ENCODE peak calls at places on chromosomes 16 and 17, in seven cellular contexts. E, I, V, H, B, W and G are unnamed samples.
A peak's percentile ranks its signal among the peaks of the same experiment; 100 is the strongest.

GRCh38 chr17:13476722-13477121 is 125.0 kb downstream of the HS3ST3A1 start:
- DNase-seq in E (no peak), I (no peak), V (no peak), H (no peak), B (no peak), W (no peak), G (no peak)

GRCh38 chr16:50847166-50847565 is 105.3 kb downstream of the CYLD start:
- DNase-seq in E (no peak), I (no peak), V (no peak), H (no peak), B (no peak), W (no peak), G (no peak)

GRCh38 chr17:14058051-14058450 is 11.3 kb upstream of the COX10 start:
- DNase-seq in E (no peak), I (no peak), V (no peak), H (no peak), B (no peak), W (no peak), G (no peak)

GRCh38 chr17:58276423-58276822 is 4.3 kb downstream of the MPO start:
- DNase-seq in E (no peak), I (no peak), V (no peak), H (no peak), B (no peak), W (no peak), G (no peak)

GRCh38 chr16:72850863-72851262 is 197.1 kb downstream of the ZFHX3 start:
- DNase-seq in E (no peak), I (no peak), V (peak; percentile 59), H (no peak), B (no peak), W (no peak), G (no peak)

GRCh38 chr17:65742433-65743312 is 181.2 kb upstream of the AXIN2 start:
- DNase-seq in E (no peak), I (no peak), V (no peak), H (no peak), B (peak; percentile 54), W (no peak), G (no peak)

GRCh38 chr17:77506371-77506991 is 365.7 kb downstream of the SEC14L1 start:
- DNase-seq in E (no peak), I (no peak), V (no peak), H (no peak), B (no peak), W (no peak), G (no peak)

GRCh38 chr17:53740312-53740711 is 82.4 kb upstream of the KIF2B start:
- DNase-seq in E (no peak), I (no peak), V (no peak), H (no peak), B (no peak), W (no peak), G (no peak)

GRCh38 chr17:15908378-15908777 is 36.6 kb upstream of the ADORA2B start:
- DNase-seq in E (no peak), I (no peak), V (no peak), H (no peak), B (no peak), W (no peak), G (no peak)

GRCh38 chr16:57325458-57325857 is 33.1 kb upstream of the CCL22 start:
- DNase-seq in E (no peak), I (no peak), V (no peak), H (no peak), B (no peak), W (no peak), G (no peak)

GRCh38 chr16:8194795-8195194 is 395.5 kb downstream of the TMEM114 start:
- DNase-seq in E (no peak), I (no peak), V (no peak), H (no peak), B (peak; percentile 45), W (no peak), G (no peak)

GRCh38 chr17:36720131-36720530 is 118.7 kb downstream of the MRM1 start:
- DNase-seq in E (no peak), I (no peak), V (no peak), H (no peak), B (no peak), W (no peak), G (no peak)

GRCh38 chr17:15263206-15263579 is 1.9 kb downstream of the PMP22 start:
- DNase-seq in E (peak; percentile 28), I (peak; percentile 82), V (peak; percentile 90), H (no peak), B (peak; percentile 73), W (peak; percentile 54), G (peak; percentile 4)

GRCh38 chr17:31318298-31319190 is 2.9 kb downstream of the EVI2A start:
- DNase-seq in E (peak; percentile 66), I (peak; percentile 60), V (peak; percentile 48), H (no peak), B (peak; percentile 18), W (peak; percentile 35), G (no peak)

GRCh38 chr17:3929181-3929580 is 12.9 kb upstream of the P2RX1 start:
- DNase-seq in E (no peak), I (no peak), V (no peak), H (no peak), B (no peak), W (no peak), G (no peak)

GRCh38 chr16:15790458-15790857 is 66.4 kb downstream of the MYH11 start:
- DNase-seq in E (no peak), I (no peak), V (no peak), H (no peak), B (no peak), W (no peak), G (no peak)

GRCh38 chr17:7443499-7444485 is 1.1 kb upstream of the CHRNB1 start:
- DNase-seq in E (no peak), I (no peak), V (no peak), H (no peak), B (no peak), W (no peak), G (no peak)

GRCh38 chr17:7446669-7447068 is 1.8 kb downstream of the CHRNB1 start:
- DNase-seq in E (no peak), I (no peak), V (no peak), H (no peak), B (peak; percentile 29), W (no peak), G (no peak)

GRCh38 chr17:7444682-7445010 is 215 bp upstream of the CHRNB1 start:
- DNase-seq in E (no peak), I (no peak), V (no peak), H (no peak), B (no peak), W (no peak), G (no peak)

GRCh38 chr17:7442142-7442541 is 2.7 kb upstream of the CHRNB1 start:
- DNase-seq in E (no peak), I (no peak), V (no peak), H (no peak), B (no peak), W (no peak), G (no peak)

DNA sequence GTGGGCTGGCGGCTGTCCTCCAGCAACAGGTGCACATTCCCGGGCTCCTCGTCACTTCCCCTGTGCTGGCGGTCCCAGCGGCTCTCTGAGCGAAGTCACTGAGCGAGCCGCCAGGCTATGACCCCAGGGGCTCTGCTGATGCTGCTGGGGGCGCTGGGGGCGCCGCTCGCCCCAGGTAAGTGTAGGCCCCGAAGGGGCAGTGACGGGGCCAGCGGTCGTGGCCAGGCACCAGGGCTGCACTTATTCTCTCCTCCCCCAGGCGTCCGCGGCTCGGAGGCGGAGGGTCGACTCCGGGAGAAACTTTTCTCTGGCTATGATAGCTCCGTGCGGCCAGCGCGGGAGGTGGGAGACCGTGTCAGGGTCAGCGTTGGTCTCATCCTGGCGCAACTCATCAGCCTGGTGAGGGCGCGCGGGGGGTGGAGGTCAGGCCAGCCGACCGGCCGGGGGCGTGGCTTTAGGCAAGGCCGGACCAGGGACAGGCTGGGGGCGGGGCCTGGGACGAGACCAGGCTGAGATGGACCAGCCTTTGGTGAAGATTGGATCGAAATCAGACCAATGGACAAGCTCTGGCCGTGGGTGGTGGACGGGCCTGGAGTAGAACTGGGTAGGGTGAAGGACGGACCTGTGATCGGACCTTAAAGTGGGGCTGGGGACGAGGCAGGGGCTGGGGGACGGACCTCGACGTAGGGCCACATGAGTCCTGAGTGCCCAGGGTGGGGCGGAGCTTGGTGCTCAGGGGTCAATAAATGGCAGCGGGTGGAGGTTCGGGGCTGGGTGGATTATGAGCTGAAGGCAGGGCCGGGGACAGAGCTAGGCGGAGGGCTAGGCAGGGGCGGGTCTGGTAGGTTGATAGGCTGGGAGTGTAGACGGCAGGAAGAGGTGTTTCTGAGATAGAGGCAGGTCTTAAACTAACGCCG is at the start of gene CHRNB1:
- DNase-seq in E (peak; percentile 58), I (peak; percentile 59), V (peak; percentile 82), H (no peak), B (peak; percentile 96), W (peak; percentile 78), G (peak; percentile 68)
- TF ChIP-seq CTCF in E (peak; percentile 13), I (no peak), V (no peak), H (no peak), B (peak; percentile 28), W (no peak), G (no peak)

GRCh38 chr17:47650525-47651522 is 1.1 kb downstream of the KPNB1 start:
- DNase-seq in E (peak; percentile 93), I (peak; percentile 94), V (peak; percentile 98), H (peak; percentile 54), B (peak; percentile 99), W (peak; percentile 95), G (peak; percentile 95)

GRCh38 chr17:47653442-47653841 is 3.7 kb downstream of the KPNB1 start:
- DNase-seq in E (no peak), I (no peak), V (no peak), H (no peak), B (no peak), W (no peak), G (no peak)

GRCh38 chr17:47652570-47652969 is 2.9 kb downstream of the KPNB1 start:
- DNase-seq in E (no peak), I (no peak), V (no peak), H (no peak), B (peak; percentile 8), W (no peak), G (no peak)

GRCh38 chr17:47651704-47652103 is 2.0 kb downstream of the KPNB1 start:
- DNase-seq in E (no peak), I (no peak), V (no peak), H (no peak), B (no peak), W (no peak), G (no peak)

GRCh38 chr17:47654991-47655390 is 5.3 kb downstream of the KPNB1 start:
- DNase-seq in E (no peak), I (no peak), V (no peak), H (no peak), B (no peak), W (peak; percentile 44), G (no peak)
- H3K27ac ChIP-seq in E (no peak overlapping the region), I (no peak overlapping the region), V (no peak overlapping the region), H (no peak overlapping the region), B (no peak overlapping the region), W (no peak overlapping the region), G (no peak overlapping the region)

GRCh38 chr17:62859146-62859545 is 51.0 kb upstream of the MARCHF10 start:
- DNase-seq in E (no peak), I (no peak), V (no peak), H (no peak), B (no peak), W (no peak), G (no peak)
- TF ChIP-seq CTCF in E (no peak), I (no peak), V (no peak), H (no peak), B (no peak), W (no peak), G (no peak)

DNA sequence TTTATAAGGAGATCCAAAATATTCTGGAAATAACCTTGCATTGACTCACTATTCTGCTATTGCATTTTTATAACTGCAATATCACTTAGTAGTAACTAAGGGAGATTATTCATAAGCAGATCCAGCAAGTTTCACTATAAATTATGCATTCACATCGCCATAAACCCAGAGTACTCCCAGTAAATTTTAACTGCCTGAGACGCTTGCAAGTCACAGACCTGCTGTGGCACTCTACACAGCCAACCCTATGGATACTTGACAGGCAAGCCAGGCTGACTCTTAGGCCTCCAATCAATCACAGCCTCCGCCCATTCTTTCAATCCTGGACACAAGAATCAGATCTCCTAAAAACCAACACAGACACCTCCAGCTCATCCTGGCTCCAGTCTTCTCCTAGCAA is 28.2 kb downstream of the USP31 start:
- DNase-seq in E (no peak), I (no peak), V (no peak), H (no peak), B (peak; percentile 36), W (no peak), G (peak; percentile 52)
- H3K27ac ChIP-seq in E (no peak overlapping the region), I (peak overlapping the region; percentile 62), V (peak overlapping the region; percentile 70), H (no peak overlapping the region), B (no peak overlapping the region), W (peak overlapping the region; percentile 46), G (peak overlapping the region; percentile 12)